ENCODE peak calls at places on chromosomes 7 and 10, in six cellular contexts. A, K, C, O, M and B are unnamed samples.

GRCh38 chr7:137151056-137151731 is 192.3 kb downstream of the PTN start:
- DNase-seq in A (no peak), K (no peak), C (no peak), O (no peak), M (no peak), B (no peak)

GRCh38 chr7:156386097-156386496 is 254.5 kb upstream of the RNF32 start:
- DNase-seq in A (no peak), K (no peak), C (no peak), O (no peak), M (no peak), B (no peak)

GRCh38 chr10:116071453-116072148 is 201.4 kb downstream of the GFRA1 start:
- DNase-seq in A (no peak), K (no peak), C (no peak), O (no peak), M (no peak), B (no peak)

GRCh38 chr7:123485187-123485586 is 49.2 kb downstream of the IQUB start:
- DNase-seq in A (no peak), K (no peak), C (no peak), O (no peak), M (no peak), B (no peak)

GRCh38 chr7:80830584-80831319 is 88.1 kb downstream of the SEMA3C start:
- DNase-seq in A (peak), K (no peak), C (no peak), O (peak), M (no peak), B (no peak)

GRCh38 chr10:113062977-113063967 is 113.2 kb downstream of the TCF7L2 start:
- DNase-seq in A (no peak), K (no peak), C (no peak), O (no peak), M (no peak), B (no peak)

GRCh38 chr10:66929375-66929774 is 3.5 kb downstream of the LRRTM3 start:
- DNase-seq in A (no peak), K (no peak), C (no peak), O (no peak), M (peak), B (no peak)

GRCh38 chr7:42186181-42186580 is 50.8 kb downstream of the GLI3 start:
- DNase-seq in A (no peak), K (no peak), C (no peak), O (no peak), M (no peak), B (no peak)

GRCh38 chr7:42869131-42870020 is 42.5 kb downstream of the C7orf25 start:
- DNase-seq in A (no peak), K (no peak), C (no peak), O (no peak), M (no peak), B (no peak)

GRCh38 chr7:2433713-2434550 is 30.5 kb downstream of the CHST12 start:
- DNase-seq in A (no peak), K (no peak), C (no peak), O (no peak), M (no peak), B (no peak)

GRCh38 chr7:82841828-82842227 is 320.9 kb downstream of the PCLO start:
- DNase-seq in A (no peak), K (no peak), C (no peak), O (no peak), M (no peak), B (no peak)

GRCh38 chr7:51069411-51070083 is 247.1 kb downstream of the COBL start:
- DNase-seq in A (no peak), K (no peak), C (no peak), O (no peak), M (no peak), B (no peak)

GRCh38 chr10:76899490-76899889 is 738.1 kb downstream of the KCNMA1 start:
- DNase-seq in A (no peak), K (no peak), C (no peak), O (no peak), M (no peak), B (no peak)

GRCh38 chr7:142885311-142886230 is at the start of gene TRPV6:
- DNase-seq in A (no peak), K (no peak), C (peak), O (peak), M (no peak), B (peak)

GRCh38 chr7:138864667-138865066 is 66.7 kb upstream of the ATP6V0A4 start:
- DNase-seq in A (peak), K (peak), C (no peak), O (peak), M (no peak), B (no peak)

GRCh38 chr7:44394636-44395035 is 69.2 kb upstream of the CAMK2B start:
- DNase-seq in A (no peak), K (no peak), C (no peak), O (no peak), M (no peak), B (peak)

GRCh38 chr10:2262333-2262732 is 525.0 kb upstream of the ADARB2 start:
- DNase-seq in A (no peak), K (no peak), C (no peak), O (no peak), M (no peak), B (no peak)

GRCh38 chr7:1679966-1680730 is 10.1 kb downstream of the ELFN1 start:
- DNase-seq in A (no peak), K (no peak), C (peak), O (no peak), M (no peak), B (peak)

GRCh38 chr10:3773465-3774017 is 11.5 kb downstream of the KLF6 start:
- DNase-seq in A (no peak), K (no peak), C (no peak), O (no peak), M (no peak), B (no peak)

GRCh38 chr10:126977216-126977615 is 72.0 kb downstream of the DOCK1 start:
- DNase-seq in A (no peak), K (no peak), C (no peak), O (no peak), M (no peak), B (no peak)

GRCh38 chr7:39531818-39532217 is 34.4 kb upstream of the YAE1 start:
- DNase-seq in A (no peak), K (no peak), C (no peak), O (no peak), M (no peak), B (no peak)

GRCh38 chr10:49620841-49621378 is 7.1 kb downstream of the CHAT start:
- DNase-seq in A (no peak), K (no peak), C (peak), O (no peak), M (no peak), B (no peak)

GRCh38 chr7:95330194-95331003 is 6.1 kb upstream of the PON1 start:
- DNase-seq in A (no peak), K (peak), C (no peak), O (peak), M (no peak), B (no peak)

GRCh38 chr10:129328531-129328930 is 138.5 kb upstream of the MGMT start:
- DNase-seq in A (no peak), K (no peak), C (no peak), O (no peak), M (no peak), B (no peak)

GRCh38 chr10:78900715-78901430 is 167.9 kb upstream of the ZMIZ1 start:
- DNase-seq in A (no peak), K (no peak), C (no peak), O (no peak), M (no peak), B (peak)

GRCh38 chr7:79968894-79969293 is 165.7 kb upstream of the GNAI1 start:
- DNase-seq in A (no peak), K (no peak), C (no peak), O (no peak), M (no peak), B (no peak)

GRCh38 chr7:30750574-30751256 is 1.2 kb upstream of the INMT start:
- DNase-seq in A (peak), K (no peak), C (no peak), O (no peak), M (no peak), B (peak)

GRCh38 chr7:76428868-76429805 is 4.4 kb downstream of the ZP3 start:
- DNase-seq in A (no peak), K (no peak), C (no peak), O (no peak), M (no peak), B (no peak)

GRCh38 chr7:20217193-20217948 is at the start of gene MACC1:
- DNase-seq in A (no peak), K (peak), C (peak), O (peak), M (no peak), B (no peak)

GRCh38 chr10:27464993-27465392 is 39.1 kb upstream of the RAB18 start:
- DNase-seq in A (no peak), K (no peak), C (no peak), O (no peak), M (no peak), B (no peak)

GRCh38 chr7:98251251-98251843 is 685 bp downstream of the TECPR1 start:
- DNase-seq in A (no peak), K (no peak), C (no peak), O (peak), M (peak), B (no peak)

GRCh38 chr10:21145751-21146445 is 248.8 kb upstream of the NEBL start:
- DNase-seq in A (no peak), K (no peak), C (no peak), O (no peak), M (peak), B (no peak)

GRCh38 chr10:52879181-52879607 is 106.6 kb upstream of the MBL2 start:
- DNase-seq in A (peak), K (no peak), C (no peak), O (no peak), M (no peak), B (no peak)

GRCh38 chr10:122974543-122975064 is 5.6 kb upstream of the PSTK start:
- DNase-seq in A (no peak), K (no peak), C (no peak), O (no peak), M (no peak), B (no peak)

GRCh38 chr7:140585333-140585732 is 55.3 kb downstream of the DENND2A start:
- DNase-seq in A (no peak), K (no peak), C (no peak), O (no peak), M (no peak), B (no peak)

GRCh38 chr7:132211971-132212370 is 364.3 kb downstream of the PLXNA4 start:
- DNase-seq in A (no peak), K (no peak), C (no peak), O (no peak), M (no peak), B (no peak)